ENCODE peak calls at places on chromosomes 5 and 9, in seven cellular contexts. D, U, Y, B, R, E and A are unnamed samples.

GRCh38 chr5:58094031-58094430 is 365.9 kb downstream of the PLK2 start:
- DNase-seq in D (no peak), U (no peak), Y (no peak), B (no peak), R (no peak), E (peak; percentile 62), A (no peak)

GRCh38 chr5:54533541-54534179 is 16.1 kb downstream of the SNX18 start:
- DNase-seq in D (no peak), U (no peak), Y (no peak), B (no peak), R (no peak), E (no peak), A (peak; percentile 60)

GRCh38 chr9:27655454-27655853 is 82.2 kb upstream of the C9orf72 start:
- DNase-seq in D (no peak), U (no peak), Y (no peak), B (no peak), R (no peak), E (no peak), A (no peak)

GRCh38 chr9:88400021-88400420 is 11.8 kb downstream of the SPIN1 start:
- DNase-seq in D (no peak), U (no peak), Y (no peak), B (no peak), R (no peak), E (no peak), A (no peak)

GRCh38 chr5:1008451-1009358 is at the start of gene NKD2:
- DNase-seq in D (no peak), U (peak; percentile 53), Y (peak; percentile 93), B (no peak), R (no peak), E (peak; percentile 75), A (peak; percentile 69)

GRCh38 chr5:143084452-143084851 is 314.3 kb downstream of the ARHGAP26 start:
- DNase-seq in D (no peak), U (no peak), Y (no peak), B (no peak), R (no peak), E (no peak), A (no peak)

GRCh38 chr5:83914662-83915418 is 194.2 kb upstream of the HAPLN1 start:
- DNase-seq in D (no peak), U (no peak), Y (no peak), B (no peak), R (no peak), E (no peak), A (no peak)

GRCh38 chr5:52998552-52999313 is 9.6 kb downstream of the ITGA2 start:
- DNase-seq in D (no peak), U (no peak), Y (no peak), B (no peak), R (no peak), E (no peak), A (no peak)

GRCh38 chr5:4905674-4906528 is 234.2 kb upstream of the ADAMTS16 start:
- DNase-seq in D (peak; percentile 2), U (peak; percentile 19), Y (peak; percentile 21), B (no peak), R (no peak), E (no peak), A (peak; percentile 71)

GRCh38 chr9:19050637-19051591 is 1.7 kb downstream of the RRAGA start:
- DNase-seq in D (peak; percentile 70), U (peak; percentile 15), Y (no peak), B (no peak), R (no peak), E (no peak), A (no peak)

GRCh38 chr5:61591859-61592258 is 259.8 kb downstream of the ZSWIM6 start:
- DNase-seq in D (no peak), U (no peak), Y (no peak), B (no peak), R (no peak), E (no peak), A (no peak)

GRCh38 chr9:26656003-26656940 is 236.3 kb downstream of the CAAP1 start:
- DNase-seq in D (peak; percentile 2), U (peak; percentile 4), Y (peak; percentile 61), B (peak; percentile 10), R (no peak), E (peak; percentile 36), A (peak; percentile 78)

GRCh38 chr9:75788006-75788634 is 102.4 kb upstream of the PCSK5 start:
- DNase-seq in D (no peak), U (no peak), Y (no peak), B (no peak), R (no peak), E (no peak), A (no peak)

GRCh38 chr9:12774861-12775367 is at the start of gene LURAP1L:
- DNase-seq in D (peak; percentile 70), U (peak; percentile 5), Y (peak; percentile 54), B (peak; percentile 70), R (no peak), E (peak; percentile 58), A (peak; percentile 85)

GRCh38 chr5:89133129-89133528 is 250.1 kb upstream of the MEF2C start:
- DNase-seq in D (no peak), U (peak; percentile 85), Y (no peak), B (no peak), R (no peak), E (no peak), A (no peak)

GRCh38 chr5:164672931-164673694 is 1167.7 kb downstream of the MAT2B start:
- DNase-seq in D (no peak), U (no peak), Y (peak; percentile 32), B (no peak), R (no peak), E (no peak), A (no peak)

GRCh38 chr5:871596-872298 is 20.9 kb downstream of the BRD9 start:
- DNase-seq in D (no peak), U (no peak), Y (no peak), B (no peak), R (no peak), E (no peak), A (no peak)

GRCh38 chr5:173302546-173303155 is 25.6 kb downstream of the STC2 start:
- DNase-seq in D (peak; percentile 44), U (peak; percentile 55), Y (no peak), B (peak; percentile 68), R (no peak), E (peak; percentile 69), A (peak; percentile 36)

GRCh38 chr5:18236386-18236785 is 602.1 kb downstream of the TAF11L14 start:
- DNase-seq in D (no peak), U (no peak), Y (no peak), B (no peak), R (no peak), E (no peak), A (no peak)

GRCh38 chr9:7216004-7216821 is 458.4 kb downstream of the KDM4C start:
- DNase-seq in D (peak; percentile 13), U (no peak), Y (no peak), B (no peak), R (peak; percentile 16), E (no peak), A (no peak)

GRCh38 chr5:1793301-1793740 is 6.3 kb downstream of the MRPL36 start:
- DNase-seq in D (no peak), U (no peak), Y (no peak), B (no peak), R (no peak), E (no peak), A (no peak)

GRCh38 chr9:122900791-122901190 is 4.4 kb downstream of the RC3H2 start:
- DNase-seq in D (no peak), U (no peak), Y (no peak), B (no peak), R (no peak), E (no peak), A (no peak)

GRCh38 chr9:78189461-78189860 is 46.4 kb upstream of the CEP78 start:
- DNase-seq in D (no peak), U (no peak), Y (no peak), B (no peak), R (no peak), E (no peak), A (no peak)

GRCh38 chr9:120927125-120928014 is 774 bp upstream of the TRAF1 start:
- DNase-seq in D (no peak), U (no peak), Y (no peak), B (no peak), R (no peak), E (no peak), A (no peak)

GRCh38 chr9:134136117-134136996 is 475 bp downstream of the WDR5 start:
- DNase-seq in D (no peak), U (peak; percentile 29), Y (no peak), B (no peak), R (no peak), E (peak; percentile 18), A (peak; percentile 51)

DNA sequence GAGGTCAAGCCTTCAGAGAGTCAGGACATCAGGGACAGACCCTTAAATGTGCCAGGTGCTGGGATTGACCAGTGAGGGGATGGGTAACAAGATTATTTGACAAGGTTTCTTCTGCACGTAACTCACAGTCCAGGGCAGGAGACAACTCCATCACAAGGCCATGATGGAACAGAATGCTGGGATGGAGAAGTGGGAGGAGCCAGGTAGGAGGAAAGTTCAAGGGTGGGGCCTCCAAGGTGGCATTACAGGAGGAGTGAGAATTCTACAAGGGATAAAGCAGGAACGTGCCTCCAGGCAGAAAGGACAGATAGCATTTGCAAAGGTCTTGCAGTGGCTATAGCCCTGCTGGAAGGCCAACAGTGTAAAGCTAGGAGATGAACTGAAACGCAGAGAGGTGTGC is 102.2 kb downstream of the FGF18 start:
- DNase-seq in D (no peak), U (no peak), Y (no peak), B (no peak), R (no peak), E (peak; percentile 52), A (peak; percentile 14)
- TF ChIP-seq REST in D (no peak), U (no peak), Y (no peak), B (no peak), R (no peak), E (no peak), A (no peak)

GRCh38 chr9:116417464-116417863 is 263.9 kb downstream of the PAPPA start:
- DNase-seq in D (no peak), U (peak; percentile 26), Y (no peak), B (no peak), R (no peak), E (no peak), A (no peak)

GRCh38 chr9:116421006-116421538 is 266.0 kb upstream of the TRIM32 start:
- DNase-seq in D (no peak), U (peak; percentile 67), Y (no peak), B (no peak), R (no peak), E (no peak), A (no peak)

GRCh38 chr9:116422119-116422979 is 264.8 kb upstream of the TRIM32 start:
- DNase-seq in D (no peak), U (peak; percentile 88), Y (no peak), B (no peak), R (no peak), E (no peak), A (no peak)

GRCh38 chr9:116425244-116425643 is 261.9 kb upstream of the TRIM32 start:
- DNase-seq in D (no peak), U (no peak), Y (no peak), B (no peak), R (no peak), E (no peak), A (no peak)

GRCh38 chr9:116423149-116423548 is 264.0 kb upstream of the TRIM32 start:
- DNase-seq in D (no peak), U (no peak), Y (no peak), B (no peak), R (no peak), E (no peak), A (no peak)
- TF ChIP-seq REST in D (no peak), U (no peak), Y (no peak), B (no peak), R (no peak), E (no peak), A (no peak)

GRCh38 chr5:129554134-129554904 is 94.2 kb downstream of the ADAMTS19 start:
- DNase-seq in D (no peak), U (no peak), Y (no peak), B (no peak), R (no peak), E (no peak), A (no peak)
- TF ChIP-seq REST in D (no peak), U (no peak), Y (no peak), B (no peak), R (no peak), E (no peak), A (no peak)

GRCh38 chr9:113376634-113377531 is at the start of gene HDHD3:
- DNase-seq in D (peak; percentile 71), U (peak; percentile 88), Y (peak; percentile 98), B (peak; percentile 48), R (peak; percentile 70), E (peak; percentile 92), A (peak; percentile 92)
- TF ChIP-seq REST in D (no peak), U (no peak), Y (no peak), B (no peak), R (no peak), E (no peak), A (no peak)